ENCODE peak calls at places on chromosomes 3 and 15, in nine cellular contexts. One of them, this sample, is unnamed.

GRCh38 chr15:28098766-28099554 is at the start of gene OCA2:
- DNase-seq in neural progenitor cell: peak; percentile 91
- DNase-seq in DND-41: no peak
- DNase-seq in mesenchymal stem cell: peak; percentile 73
- DNase-seq in H1: peak; percentile 99
- DNase-seq in PC-3: peak; percentile 27
- DNase-seq in astrocyte: peak; percentile 40
- DNase-seq in HepG2: peak; percentile 51
- DNase-seq in neuronal stem cell: peak; percentile 67
- DNase-seq in this sample: no peak

GRCh38 chr15:23069496-23070166 is 30.3 kb upstream of the TUBGCP5 start:
- DNase-seq in neural progenitor cell: peak; percentile 48
- DNase-seq in DND-41: no peak
- DNase-seq in mesenchymal stem cell: no peak
- DNase-seq in H1: no peak
- DNase-seq in PC-3: peak; percentile 42
- DNase-seq in astrocyte: no peak
- DNase-seq in HepG2: no peak
- DNase-seq in neuronal stem cell: no peak
- DNase-seq in this sample: no peak

GRCh38 chr3:117628896-117629295 is 919.3 kb downstream of the TUSC7 start:
- DNase-seq in neural progenitor cell: no peak
- DNase-seq in DND-41: no peak
- DNase-seq in mesenchymal stem cell: peak; percentile 25
- DNase-seq in H1: no peak
- DNase-seq in PC-3: peak; percentile 36
- DNase-seq in astrocyte: peak; percentile 78
- DNase-seq in HepG2: no peak
- DNase-seq in neuronal stem cell: no peak
- DNase-seq in this sample: no peak

GRCh38 chr3:33186524-33187367 is 31.9 kb downstream of the SUSD5 start:
- DNase-seq in neural progenitor cell: no peak
- DNase-seq in DND-41: no peak
- DNase-seq in mesenchymal stem cell: peak; percentile 18
- DNase-seq in H1: no peak
- DNase-seq in PC-3: peak; percentile 42
- DNase-seq in astrocyte: peak; percentile 25
- DNase-seq in HepG2: peak; percentile 86
- DNase-seq in neuronal stem cell: no peak
- DNase-seq in this sample: no peak

GRCh38 chr15:88491158-88491557 is 23.6 kb downstream of the MRPS11 start:
- DNase-seq in neural progenitor cell: no peak
- DNase-seq in DND-41: no peak
- DNase-seq in mesenchymal stem cell: no peak
- DNase-seq in H1: no peak
- DNase-seq in PC-3: no peak
- DNase-seq in astrocyte: no peak
- DNase-seq in HepG2: no peak
- DNase-seq in neuronal stem cell: no peak
- DNase-seq in this sample: no peak

GRCh38 chr3:61727435-61727834 is 166.1 kb downstream of the PTPRG start:
- DNase-seq in neural progenitor cell: no peak
- DNase-seq in DND-41: no peak
- DNase-seq in mesenchymal stem cell: no peak
- DNase-seq in H1: no peak
- DNase-seq in PC-3: no peak
- DNase-seq in astrocyte: no peak
- DNase-seq in HepG2: no peak
- DNase-seq in neuronal stem cell: no peak
- DNase-seq in this sample: no peak

GRCh38 chr3:64221564-64222257 is 3.6 kb downstream of the PRICKLE2 start:
- DNase-seq in neural progenitor cell: peak; percentile 57
- DNase-seq in DND-41: no peak
- DNase-seq in mesenchymal stem cell: no peak
- DNase-seq in H1: no peak
- DNase-seq in PC-3: no peak
- DNase-seq in astrocyte: no peak
- DNase-seq in HepG2: no peak
- DNase-seq in neuronal stem cell: no peak
- DNase-seq in this sample: no peak

GRCh38 chr3:189186093-189186492 is 14.3 kb downstream of the TPRG1 start:
- DNase-seq in neural progenitor cell: no peak
- DNase-seq in DND-41: no peak
- DNase-seq in mesenchymal stem cell: peak; percentile 16
- DNase-seq in H1: no peak
- DNase-seq in PC-3: no peak
- DNase-seq in astrocyte: peak; percentile 56
- DNase-seq in HepG2: no peak
- DNase-seq in neuronal stem cell: no peak
- DNase-seq in this sample: no peak

GRCh38 chr3:39671116-39671515 is 138.3 kb upstream of the MYRIP start:
- DNase-seq in neural progenitor cell: no peak
- DNase-seq in DND-41: no peak
- DNase-seq in mesenchymal stem cell: no peak
- DNase-seq in H1: no peak
- DNase-seq in PC-3: no peak
- DNase-seq in astrocyte: no peak
- DNase-seq in HepG2: no peak
- DNase-seq in neuronal stem cell: no peak
- DNase-seq in this sample: no peak

GRCh38 chr15:24823473-24823872 is 131.3 kb upstream of the SNRPN start:
- DNase-seq in neural progenitor cell: peak; percentile 95
- DNase-seq in DND-41: no peak
- DNase-seq in mesenchymal stem cell: peak; percentile 16
- DNase-seq in H1: peak; percentile 92
- DNase-seq in PC-3: peak; percentile 23
- DNase-seq in astrocyte: no peak
- DNase-seq in HepG2: no peak
- DNase-seq in neuronal stem cell: peak; percentile 85
- DNase-seq in this sample: no peak

GRCh38 chr3:171393032-171393744 is 67.0 kb downstream of the TNIK start:
- DNase-seq in neural progenitor cell: peak; percentile 65
- DNase-seq in DND-41: no peak
- DNase-seq in mesenchymal stem cell: peak; percentile 13
- DNase-seq in H1: no peak
- DNase-seq in PC-3: no peak
- DNase-seq in astrocyte: peak; percentile 84
- DNase-seq in HepG2: peak; percentile 39
- DNase-seq in neuronal stem cell: no peak
- DNase-seq in this sample: no peak

GRCh38 chr3:32401141-32401540 is 9.5 kb downstream of the CMTM7 start:
- DNase-seq in neural progenitor cell: peak; percentile 57
- DNase-seq in DND-41: no peak
- DNase-seq in mesenchymal stem cell: peak; percentile 45
- DNase-seq in H1: no peak
- DNase-seq in PC-3: no peak
- DNase-seq in astrocyte: no peak
- DNase-seq in HepG2: peak; percentile 45
- DNase-seq in neuronal stem cell: no peak
- DNase-seq in this sample: no peak

GRCh38 chr3:60935709-60936108 is 315.5 kb downstream of the FHIT start:
- DNase-seq in neural progenitor cell: no peak
- DNase-seq in DND-41: no peak
- DNase-seq in mesenchymal stem cell: peak; percentile 35
- DNase-seq in H1: no peak
- DNase-seq in PC-3: peak; percentile 91
- DNase-seq in astrocyte: peak; percentile 80
- DNase-seq in HepG2: no peak
- DNase-seq in neuronal stem cell: no peak
- DNase-seq in this sample: no peak

GRCh38 chr15:79007066-79007465 is 62.2 kb upstream of the CTSH start:
- DNase-seq in neural progenitor cell: peak; percentile 74
- DNase-seq in DND-41: peak; percentile 35
- DNase-seq in mesenchymal stem cell: peak; percentile 77
- DNase-seq in H1: peak; percentile 87
- DNase-seq in PC-3: peak; percentile 32
- DNase-seq in astrocyte: no peak
- DNase-seq in HepG2: peak; percentile 75
- DNase-seq in neuronal stem cell: peak; percentile 33
- DNase-seq in this sample: no peak

GRCh38 chr3:177491301-177492031 is 294.2 kb upstream of the TBL1XR1 start:
- DNase-seq in neural progenitor cell: no peak
- DNase-seq in DND-41: no peak
- DNase-seq in mesenchymal stem cell: peak; percentile 28
- DNase-seq in H1: no peak
- DNase-seq in PC-3: peak; percentile 35
- DNase-seq in astrocyte: no peak
- DNase-seq in HepG2: no peak
- DNase-seq in neuronal stem cell: no peak
- DNase-seq in this sample: peak; percentile 79

GRCh38 chr3:31704651-31705179 is 172.0 kb downstream of the STT3B start:
- DNase-seq in neural progenitor cell: no peak
- DNase-seq in DND-41: peak; percentile 8
- DNase-seq in mesenchymal stem cell: peak; percentile 75
- DNase-seq in H1: no peak
- DNase-seq in PC-3: peak; percentile 85
- DNase-seq in astrocyte: peak; percentile 51
- DNase-seq in HepG2: no peak
- DNase-seq in neuronal stem cell: no peak
- DNase-seq in this sample: no peak

GRCh38 chr3:129942296-129942695 is 32.2 kb upstream of the TRH start:
- DNase-seq in neural progenitor cell: peak; percentile 89
- DNase-seq in DND-41: peak; percentile 45
- DNase-seq in mesenchymal stem cell: peak; percentile 66
- DNase-seq in H1: peak; percentile 91
- DNase-seq in PC-3: peak; percentile 63
- DNase-seq in astrocyte: peak; percentile 19
- DNase-seq in HepG2: peak; percentile 58
- DNase-seq in neuronal stem cell: peak; percentile 79
- DNase-seq in this sample: no peak

GRCh38 chr3:150747909-150748568 is 14.9 kb downstream of the SIAH2 start:
- DNase-seq in neural progenitor cell: no peak
- DNase-seq in DND-41: no peak
- DNase-seq in mesenchymal stem cell: no peak
- DNase-seq in H1: no peak
- DNase-seq in PC-3: peak; percentile 11
- DNase-seq in astrocyte: no peak
- DNase-seq in HepG2: no peak
- DNase-seq in neuronal stem cell: no peak
- DNase-seq in this sample: no peak

GRCh38 chr3:150597646-150598045 is 5.5 kb upstream of the SELENOT start:
- DNase-seq in neural progenitor cell: no peak
- DNase-seq in DND-41: no peak
- DNase-seq in mesenchymal stem cell: no peak
- DNase-seq in H1: no peak
- DNase-seq in PC-3: no peak
- DNase-seq in astrocyte: no peak
- DNase-seq in HepG2: no peak
- DNase-seq in neuronal stem cell: no peak
- DNase-seq in this sample: no peak

GRCh38 chr3:12681586-12682371 is 17.9 kb upstream of the RAF1 start:
- DNase-seq in neural progenitor cell: no peak
- DNase-seq in DND-41: no peak
- DNase-seq in mesenchymal stem cell: peak; percentile 76
- DNase-seq in H1: no peak
- DNase-seq in PC-3: peak; percentile 25
- DNase-seq in astrocyte: peak; percentile 55
- DNase-seq in HepG2: no peak
- DNase-seq in neuronal stem cell: no peak
- DNase-seq in this sample: no peak

GRCh38 chr15:64681424-64682024 is 93.9 kb downstream of the RBPMS2 start:
- DNase-seq in neural progenitor cell: peak; percentile 87
- DNase-seq in DND-41: peak; percentile 16
- DNase-seq in mesenchymal stem cell: peak; percentile 74
- DNase-seq in H1: no peak
- DNase-seq in PC-3: peak; percentile 77
- DNase-seq in astrocyte: peak; percentile 35
- DNase-seq in HepG2: peak; percentile 72
- DNase-seq in neuronal stem cell: peak; percentile 48
- DNase-seq in this sample: no peak

GRCh38 chr3:31959951-31960792 is 20.9 kb downstream of the OSBPL10 start:
- DNase-seq in neural progenitor cell: peak; percentile 34
- DNase-seq in DND-41: no peak
- DNase-seq in mesenchymal stem cell: peak; percentile 62
- DNase-seq in H1: peak; percentile 52
- DNase-seq in PC-3: no peak
- DNase-seq in astrocyte: peak; percentile 60
- DNase-seq in HepG2: no peak
- DNase-seq in neuronal stem cell: no peak
- DNase-seq in this sample: no peak

GRCh38 chr3:143090486-143090885 is 29.1 kb upstream of the CHST2 start:
- DNase-seq in neural progenitor cell: peak; percentile 22
- DNase-seq in DND-41: no peak
- DNase-seq in mesenchymal stem cell: no peak
- DNase-seq in H1: no peak
- DNase-seq in PC-3: no peak
- DNase-seq in astrocyte: no peak
- DNase-seq in HepG2: no peak
- DNase-seq in neuronal stem cell: no peak
- DNase-seq in this sample: no peak
- H3K27ac ChIP-seq in neural progenitor cell: no peak overlapping the region
- H3K27ac ChIP-seq in DND-41: no peak overlapping the region
- H3K27ac ChIP-seq in mesenchymal stem cell: no peak overlapping the region
- H3K27ac ChIP-seq in H1: no peak overlapping the region
- H3K27ac ChIP-seq in PC-3: no peak overlapping the region
- H3K27ac ChIP-seq in astrocyte: no peak overlapping the region
- H3K27ac ChIP-seq in HepG2: no peak overlapping the region
- H3K27ac ChIP-seq in neuronal stem cell: no peak overlapping the region
- H3K27ac ChIP-seq in this sample: no peak overlapping the region

GRCh38 chr15:74262635-74263034 is 26.5 kb downstream of the CCDC33 start:
- DNase-seq in neural progenitor cell: no peak
- DNase-seq in DND-41: no peak
- DNase-seq in mesenchymal stem cell: no peak
- DNase-seq in H1: no peak
- DNase-seq in PC-3: no peak
- DNase-seq in astrocyte: no peak
- DNase-seq in HepG2: no peak
- DNase-seq in neuronal stem cell: no peak
- DNase-seq in this sample: no peak
- H3K4me3 ChIP-seq in neural progenitor cell: no peak overlapping the region
- H3K4me3 ChIP-seq in DND-41: no peak overlapping the region
- H3K4me3 ChIP-seq in mesenchymal stem cell: no peak overlapping the region
- H3K4me3 ChIP-seq in H1: no peak overlapping the region
- H3K4me3 ChIP-seq in PC-3: no peak overlapping the region
- H3K4me3 ChIP-seq in astrocyte: no peak overlapping the region
- H3K4me3 ChIP-seq in HepG2: no peak overlapping the region
- H3K4me3 ChIP-seq in neuronal stem cell: no peak overlapping the region
- H3K4me3 ChIP-seq in this sample: no peak overlapping the region

GRCh38 chr3:40930131-40930538 is 269.2 kb upstream of the CTNNB1 start:
- DNase-seq in neural progenitor cell: no peak
- DNase-seq in DND-41: no peak
- DNase-seq in mesenchymal stem cell: peak; percentile 21
- DNase-seq in H1: no peak
- DNase-seq in PC-3: no peak
- DNase-seq in astrocyte: no peak
- DNase-seq in HepG2: peak; percentile 64
- DNase-seq in neuronal stem cell: no peak
- DNase-seq in this sample: no peak
- H3K9ac ChIP-seq in neural progenitor cell: no peak overlapping the region
- H3K9ac ChIP-seq in DND-41: no peak overlapping the region
- H3K9ac ChIP-seq in mesenchymal stem cell: no peak overlapping the region
- H3K9ac ChIP-seq in H1: no peak overlapping the region
- H3K9ac ChIP-seq in PC-3: no peak overlapping the region
- H3K9ac ChIP-seq in astrocyte: no peak overlapping the region
- H3K9ac ChIP-seq in HepG2: no peak overlapping the region
- H3K9ac ChIP-seq in neuronal stem cell: no peak overlapping the region
- H3K9ac ChIP-seq in this sample: no peak overlapping the region

DNA sequence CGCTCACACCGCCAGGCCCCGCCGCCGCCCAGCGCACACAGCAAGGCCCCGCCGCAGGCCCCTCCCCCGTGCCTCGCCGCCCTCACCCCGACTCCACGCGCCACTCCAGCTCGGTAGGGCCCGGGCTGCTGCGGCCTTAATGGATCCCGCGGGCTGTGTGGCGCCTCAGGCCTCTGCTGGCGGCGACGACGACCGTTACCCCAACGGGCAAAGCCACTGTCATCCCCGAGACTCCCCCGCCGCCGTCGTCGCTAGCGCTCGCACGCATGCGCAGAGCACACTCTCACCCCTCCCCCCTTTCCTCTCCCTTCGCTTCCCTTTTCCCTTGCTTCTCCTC is at the start of gene MSL2:
- DNase-seq in neural progenitor cell: no peak
- DNase-seq in DND-41: no peak
- DNase-seq in mesenchymal stem cell: no peak
- DNase-seq in H1: no peak
- DNase-seq in PC-3: no peak
- DNase-seq in astrocyte: no peak
- DNase-seq in HepG2: no peak
- DNase-seq in neuronal stem cell: no peak
- DNase-seq in this sample: no peak
- H3K27ac ChIP-seq in neural progenitor cell: peak within 1 kb of the TSS; percentile 99
- H3K27ac ChIP-seq in DND-41: peak within 1 kb of the TSS; percentile 99
- H3K27ac ChIP-seq in mesenchymal stem cell: peak within 1 kb of the TSS; percentile 94
- H3K27ac ChIP-seq in H1: peak within 1 kb of the TSS; percentile 97
- H3K27ac ChIP-seq in PC-3: peak within 1 kb of the TSS; percentile 98
- H3K27ac ChIP-seq in astrocyte: peak within 1 kb of the TSS; percentile 98
- H3K27ac ChIP-seq in HepG2: peak within 1 kb of the TSS; percentile 92
- H3K27ac ChIP-seq in neuronal stem cell: peak within 1 kb of the TSS; percentile 100
- H3K27ac ChIP-seq in this sample: peak within 1 kb of the TSS; percentile 92